ENCODE peak calls at places on chromosomes 2 and 18, in seven cellular contexts. C is stimulated activated CD8-positive, alpha-beta memory T cell treated with anti-CD3 and anti-CD28 coated beads, Interleukin-7, amount 100 ng/mL, for 1 hour; G is Right ventricle myocardium superior; P is gastrocnemius medialis; H is NCI-H1105 treated with DMSO at 0.1 percent for 48 hours; X is ELF-1; N is esophagus squamous epithelium. K is an unnamed sample.

GRCh38 chr2:98385050-98385699 is 38.9 kb downstream of the CNGA3 start:
- DNase-seq in P (peak; percentile 22), H (peak; percentile 55), G (peak; percentile 82), N (no peak), C (peak; percentile 49), X (peak; percentile 86), K (peak; percentile 41)

GRCh38 chr2:237712477-237713377 is 85.3 kb downstream of the LRRFIP1 start:
- DNase-seq in P (no peak), X (no peak), N (no peak), H (no peak), G (no peak), C (no peak), K (no peak)

GRCh38 chr2:151269798-151270568 is 8.3 kb upstream of the RBM43 start:
- DNase-seq in G (no peak), C (no peak), P (no peak), N (no peak), X (no peak), H (no peak), K (no peak)

GRCh38 chr2:241894681-241895426 is 25.3 kb downstream of the RTP5 start:
- DNase-seq in X (no peak), G (no peak), N (no peak), H (no peak), C (no peak), P (no peak), K (no peak)

GRCh38 chr2:56522605-56523089 is 338.9 kb downstream of the CCDC85A start:
- DNase-seq in G (peak; percentile 40), H (peak; percentile 95), C (no peak), X (no peak), N (no peak), P (peak; percentile 65), K (peak; percentile 62)

GRCh38 chr2:163351966-163352365 is 383.8 kb downstream of the FIGN start:
- DNase-seq in P (no peak), N (no peak), C (no peak), X (no peak), H (no peak), G (no peak), K (no peak)

GRCh38 chr18:76610933-76611749 is 116.1 kb upstream of the ZNF516 start:
- DNase-seq in C (no peak), G (no peak), N (no peak), P (no peak), X (peak; percentile 44), H (no peak), K (no peak)

GRCh38 chr2:64311948-64312621 is 141.9 kb upstream of the LGALSL start:
- DNase-seq in H (no peak), P (peak; percentile 65), X (peak; percentile 54), N (no peak), G (peak; percentile 84), C (no peak), K (peak; percentile 66)

GRCh38 chr2:235536711-235537110 is 42.9 kb downstream of the AGAP1 start:
- DNase-seq in X (no peak), C (no peak), G (no peak), P (no peak), N (no peak), H (no peak), K (no peak)

GRCh38 chr2:70995227-70995729 is 605 bp upstream of the TEX261 start:
- DNase-seq in N (no peak), G (no peak), P (no peak), H (peak; percentile 69), X (peak; percentile 41), C (no peak), K (peak; percentile 19)

GRCh38 chr18:11081009-11081532 is 68.3 kb downstream of the PIEZO2 start:
- DNase-seq in C (no peak), X (no peak), N (no peak), P (no peak), G (no peak), H (no peak), K (peak; percentile 22)

GRCh38 chr2:133063792-133064191 is 393.8 kb upstream of the LYPD1 start:
- DNase-seq in C (no peak), G (no peak), X (peak; percentile 31), N (no peak), H (no peak), P (no peak), K (peak; percentile 49)